ENCODE peak calls at places on chromosomes 6 and 20, in nine cellular contexts. T, F, X, J, I, P, V, Z and S are unnamed samples.

GRCh38 chr20:40470313-40471260 is 218.4 kb downstream of the MAFB start:
- DNase-seq in F (no peak), P (no peak), Z (no peak), J (peak; percentile 25), X (no peak), V (no peak), I (no peak), T (no peak), S (no peak)

GRCh38 chr6:100745419-100746041 is 135.6 kb downstream of the ASCC3 start:
- DNase-seq in V (no peak), P (no peak), I (no peak), J (no peak), F (no peak), T (no peak), X (no peak), Z (no peak), S (no peak)

GRCh38 chr6:169240125-169240524 is 13.5 kb downstream of the THBS2 start:
- DNase-seq in X (no peak), V (no peak), Z (no peak), J (peak; percentile 63), I (no peak), F (no peak), T (no peak), P (no peak), S (no peak)

GRCh38 chr20:43798591-43799149 is 71.9 kb upstream of the GTSF1L start:
- DNase-seq in V (no peak), J (no peak), F (peak; percentile 83), T (no peak), Z (no peak), X (no peak), I (no peak), P (no peak), S (no peak)

GRCh38 chr20:64001607-64002011 is 20.7 kb downstream of the PRPF6 start:
- DNase-seq in P (no peak), J (peak; percentile 65), F (peak; percentile 92), X (no peak), I (peak; percentile 76), Z (no peak), T (no peak), V (no peak), S (no peak)

GRCh38 chr6:33075568-33076405 is at the start of gene HLA-DPB1:
- DNase-seq in J (peak; percentile 81), V (peak; percentile 31), Z (peak; percentile 65), F (peak; percentile 85), I (peak; percentile 58), P (no peak), T (peak; percentile 24), X (peak; percentile 80), S (no peak)

GRCh38 chr6:73728548-73729205 is 32.7 kb downstream of the CD109 start:
- DNase-seq in V (no peak), J (no peak), X (no peak), F (no peak), T (no peak), P (no peak), Z (no peak), I (no peak), S (no peak)

GRCh38 chr20:54643761-54644160 is 168.4 kb downstream of the DOK5 start:
- DNase-seq in T (no peak), Z (peak; percentile 84), J (no peak), F (no peak), V (no peak), I (no peak), X (no peak), P (no peak), S (no peak)

GRCh38 chr6:137571854-137572253 is 77.7 kb upstream of the OLIG3 start:
- DNase-seq in J (no peak), T (no peak), F (no peak), X (peak; percentile 43), I (peak; percentile 11), P (no peak), V (peak; percentile 47), Z (peak; percentile 16), S (peak; percentile 23)

GRCh38 chr6:155327326-155328073 is 13.2 kb upstream of the TFB1M start:
- DNase-seq in F (peak; percentile 36), P (peak; percentile 9), Z (peak; percentile 45), X (peak; percentile 84), I (peak; percentile 76), T (peak; percentile 32), V (peak; percentile 50), J (peak; percentile 82), S (peak; percentile 38)

GRCh38 chr6:151254451-151255081 is 14.8 kb downstream of the AKAP12 start:
- DNase-seq in V (no peak), X (peak; percentile 46), P (no peak), I (no peak), J (no peak), T (peak; percentile 18), F (no peak), Z (peak; percentile 59), S (no peak)

GRCh38 chr6:82525775-82526515 is 162.3 kb downstream of the TPBG start:
- DNase-seq in X (no peak), P (no peak), J (no peak), V (no peak), F (no peak), T (no peak), Z (no peak), I (no peak), S (no peak)

GRCh38 chr6:43334466-43335095 is 26.0 kb upstream of the CRIP3 start:
- DNase-seq in Z (peak; percentile 43), F (peak; percentile 4), V (no peak), I (peak; percentile 45), T (peak; percentile 50), J (no peak), P (no peak), X (peak; percentile 66), S (no peak)

GRCh38 chr6:71678081-71678480 is 208.3 kb upstream of the RIMS1 start:
- DNase-seq in T (no peak), F (peak; percentile 72), J (no peak), Z (no peak), P (no peak), V (no peak), X (no peak), I (no peak), S (no peak)

GRCh38 chr6:16355699-16356481 is 117.5 kb downstream of the GMPR start:
- DNase-seq in J (no peak), Z (no peak), V (no peak), X (peak; percentile 40), P (no peak), I (no peak), F (no peak), T (peak; percentile 38), S (no peak)

GRCh38 chr6:20534295-20534897 is at the start of gene CDKAL1:
- DNase-seq in T (peak; percentile 80), X (peak; percentile 94), I (peak; percentile 84), Z (peak; percentile 95), V (peak; percentile 69), J (peak; percentile 93), F (peak; percentile 76), P (peak; percentile 76), S (peak; percentile 74)

GRCh38 chr20:5835234-5835845 is 85.1 kb downstream of the SHLD1 start:
- DNase-seq in F (peak; percentile 83), V (no peak), Z (peak; percentile 52), X (peak; percentile 82), I (no peak), T (no peak), J (peak; percentile 26), P (no peak), S (no peak)